ENCODE peak calls at places on chromosomes 7 and 10, in seven cellular contexts. S is choroid plexus epithelial cell, V is SK-MEL-5, P is fibroblast of the aortic adventitia, X is NCI-H1436, L is body of pancreas, O is midbrain. Z is an unnamed sample.
A peak's percentile ranks its signal among the peaks of the same experiment; 100 is the strongest.

GRCh38 chr10:17075510-17075909 is 54.1 kb downstream of the CUBN start:
- DNase-seq in L (peak; percentile 13), O (no peak), S (peak; percentile 97), X (no peak), P (peak; percentile 97), V (peak; percentile 71), Z (peak; percentile 96)

GRCh38 chr7:43108255-43109011 is 4.0 kb upstream of the HECW1 start:
- DNase-seq in V (peak; percentile 85), X (no peak), P (peak; percentile 55), O (peak; percentile 54), L (peak; percentile 62), S (peak; percentile 80), Z (peak; percentile 77)

GRCh38 chr7:73977626-73978618 is 50.1 kb upstream of the ELN start:
- DNase-seq in V (no peak), O (no peak), X (no peak), L (peak; percentile 25), S (no peak), P (peak; percentile 38), Z (peak; percentile 74)

GRCh38 chr10:132511092-132511491 is 26.5 kb upstream of the INPP5A start:
- DNase-seq in S (no peak), L (no peak), O (no peak), X (no peak), P (no peak), V (no peak), Z (no peak)

GRCh38 chr7:110573862-110574528 is 516.9 kb upstream of the LRRN3 start:
- DNase-seq in L (no peak), P (no peak), O (no peak), X (no peak), V (no peak), S (peak; percentile 77), Z (peak; percentile 76)

GRCh38 chr7:8591289-8591688 is 157.9 kb downstream of the NXPH1 start:
- DNase-seq in X (no peak), S (no peak), O (no peak), V (no peak), L (no peak), P (no peak), Z (no peak)

GRCh38 chr10:97821308-97822038 is 28.2 kb upstream of the GOLGA7B start:
- DNase-seq in O (no peak), L (no peak), X (no peak), S (peak; percentile 6), V (no peak), P (no peak), Z (no peak)

GRCh38 chr10:50941629-50942028 is 56.2 kb upstream of the A1CF start:
- DNase-seq in P (no peak), V (no peak), S (no peak), L (no peak), O (no peak), X (no peak), Z (no peak)

GRCh38 chr10:12214763-12215218 is 18.8 kb downstream of the CDC123 start:
- DNase-seq in S (peak; percentile 78), X (peak; percentile 33), O (peak; percentile 47), L (peak; percentile 51), P (peak; percentile 80), V (peak; percentile 54), Z (peak; percentile 81)

GRCh38 chr7:129781856-129782256 is 170.3 kb downstream of the NRF1 start:
- DNase-seq in S (no peak), X (no peak), V (no peak), L (no peak), O (no peak), P (no peak), Z (no peak)

GRCh38 chr10:132413226-132414205 is 16.5 kb downstream of the PWWP2B start:
- DNase-seq in V (no peak), P (no peak), L (no peak), X (no peak), O (no peak), S (no peak), Z (no peak)

GRCh38 chr7:142629588-142630260 is 119.5 kb upstream of the PRSS1 start:
- DNase-seq in X (no peak), O (no peak), V (no peak), S (peak; percentile 70), P (peak; percentile 34), L (no peak), Z (peak; percentile 66)